ENCODE peak calls at places on chromosomes 13 and 19, in ten cellular contexts. B is cardiac fibroblast; E is EH; K is activated CD8-positive, alpha-beta memory T cell treated with anti-CD3 and anti-CD28 coated beads for 48 hours; Q is neural crest cell; V is activated CD4-positive, CD25-positive, alpha-beta regulatory T cell treated with anti-CD3 and anti-CD28 coated beads, Interleukin-2, amount 50 U/mL, for 16 hours; H is C1 segment of cervical spinal cord; T is tibial nerve; D is activated CD4-positive, alpha-beta T cell treated with anti-CD3 and anti-CD28 coated beads, Interleukin-2, amount 50 U/mL, for 24 hours; O is NCI-H774. R is an unnamed sample.
A peak's percentile ranks its signal among the peaks of the same experiment; 100 is the strongest.

GRCh38 chr19:5654931-5655330 is 25.4 kb downstream of the MICOS13 start:
- DNase-seq in B (no peak), E (no peak), K (no peak), Q (no peak), V (no peak), H (no peak), T (no peak), D (no peak), O (no peak), R (no peak)

GRCh38 chr19:12994701-12995595 is at the start of gene NFIX:
- DNase-seq in B (peak; percentile 78), E (peak; percentile 72), K (no peak), Q (no peak), V (peak; percentile 25), H (no peak), T (peak; percentile 63), D (peak; percentile 21), O (no peak), R (peak; percentile 65)

GRCh38 chr13:71499944-71500514 is 367.0 kb downstream of the DACH1 start:
- DNase-seq in B (no peak), E (no peak), K (no peak), Q (no peak), V (no peak), H (no peak), T (no peak), D (no peak), O (no peak), R (no peak)

GRCh38 chr13:50572129-50572528 is 271.4 kb downstream of the DLEU7 start:
- DNase-seq in B (no peak), E (no peak), K (no peak), Q (no peak), V (no peak), H (no peak), T (no peak), D (no peak), O (no peak), R (no peak)

GRCh38 chr19:53357821-53358581 is 7.5 kb upstream of the ZNF525 start:
- DNase-seq in B (no peak), E (no peak), K (no peak), Q (no peak), V (no peak), H (no peak), T (no peak), D (no peak), O (no peak), R (peak; percentile 24)

GRCh38 chr13:23754506-23754905 is 134.7 kb downstream of the MIPEP start:
- DNase-seq in B (no peak), E (no peak), K (no peak), Q (no peak), V (no peak), H (no peak), T (no peak), D (no peak), O (no peak), R (no peak)

GRCh38 chr19:10895920-10896319 is 24.6 kb downstream of the CARM1 start:
- DNase-seq in B (no peak), E (no peak), K (no peak), Q (no peak), V (no peak), H (no peak), T (no peak), D (no peak), O (no peak), R (no peak)

GRCh38 chr13:44651724-44652123 is 75.6 kb upstream of the TSC22D1 start:
- DNase-seq in B (no peak), E (no peak), K (no peak), Q (no peak), V (no peak), H (no peak), T (no peak), D (no peak), O (no peak), R (no peak)

GRCh38 chr13:40440990-40441820 is 225.2 kb downstream of the FOXO1 start:
- DNase-seq in B (peak; percentile 69), E (no peak), K (no peak), Q (no peak), V (no peak), H (peak; percentile 18), T (peak; percentile 75), D (no peak), O (no peak), R (no peak)

GRCh38 chr19:54388001-54388802 is 23.5 kb upstream of the LAIR1 start:
- DNase-seq in B (no peak), E (peak; percentile 10), K (no peak), Q (no peak), V (no peak), H (no peak), T (no peak), D (no peak), O (no peak), R (peak; percentile 67)

GRCh38 chr13:99693812-99694211 is 192.5 kb downstream of the TM9SF2 start:
- DNase-seq in B (no peak), E (no peak), K (no peak), Q (no peak), V (no peak), H (no peak), T (no peak), D (no peak), O (no peak), R (no peak)

GRCh38 chr13:91174886-91175501 is 172.5 kb upstream of the MIR17HG start:
- DNase-seq in B (no peak), E (no peak), K (no peak), Q (no peak), V (no peak), H (no peak), T (no peak), D (no peak), O (no peak), R (no peak)

GRCh38 chr19:1076951-1077350 is 10.0 kb downstream of the ARHGAP45 start:
- DNase-seq in B (no peak), E (no peak), K (no peak), Q (no peak), V (peak; percentile 86), H (no peak), T (no peak), D (peak; percentile 71), O (no peak), R (peak; percentile 98)

GRCh38 chr19:18865973-18866799 is 29.8 kb downstream of the CERS1 start:
- DNase-seq in B (peak; percentile 66), E (peak; percentile 62), K (peak; percentile 48), Q (peak; percentile 77), V (no peak), H (peak; percentile 44), T (peak; percentile 36), D (peak; percentile 29), O (no peak), R (peak; percentile 67)

GRCh38 chr13:47213057-47213456 is 316.2 kb upstream of the HTR2A start:
- DNase-seq in B (no peak), E (no peak), K (no peak), Q (no peak), V (no peak), H (no peak), T (no peak), D (no peak), O (no peak), R (no peak)

GRCh38 chr19:11405846-11406643 is 13.1 kb downstream of the RGL3 start:
- DNase-seq in B (no peak), E (no peak), K (no peak), Q (no peak), V (no peak), H (no peak), T (no peak), D (no peak), O (no peak), R (peak; percentile 36)

GRCh38 chr19:14409157-14410053 is 9.7 kb downstream of the DDX39A start:
- DNase-seq in B (no peak), E (no peak), K (no peak), Q (no peak), V (no peak), H (no peak), T (no peak), D (no peak), O (no peak), R (no peak)

GRCh38 chr19:43545276-43545675 is 12.3 kb downstream of the ZNF575 start:
- DNase-seq in B (no peak), E (no peak), K (no peak), Q (no peak), V (no peak), H (no peak), T (no peak), D (no peak), O (no peak), R (no peak)